ENCODE peak calls at places on chromosomes 3 and 15, in nine cellular contexts. One of them, this sample, is unnamed.

GRCh38 chr3:46858996-46859710 is 4.1 kb downstream of the MYL3 start:
- DNase-seq in mammary epithelial cell: no peak
- DNase-seq in GM19239: no peak
- DNase-seq in GM04504: no peak
- DNase-seq in HCEC 1CT: no peak
- DNase-seq in pancreas: peak; percentile 32
- DNase-seq in stimulated activated CD4-positive, alpha-beta T cell treated with anti-CD3 and anti-CD28 coated beads, Interleukin-1b, Interleukin-23, amount 100 ng/mL, for 48 hours: peak; percentile 0
- DNase-seq in NCI-H774: no peak
- DNase-seq in GM23248: no peak
- DNase-seq in this sample: no peak

GRCh38 chr3:95399580-95399979 is 1336.7 kb downstream of the NSUN3 start:
- DNase-seq in mammary epithelial cell: no peak
- DNase-seq in GM19239: no peak
- DNase-seq in GM04504: no peak
- DNase-seq in HCEC 1CT: no peak
- DNase-seq in pancreas: no peak
- DNase-seq in stimulated activated CD4-positive, alpha-beta T cell treated with anti-CD3 and anti-CD28 coated beads, Interleukin-1b, Interleukin-23, amount 100 ng/mL, for 48 hours: no peak
- DNase-seq in NCI-H774: no peak
- DNase-seq in GM23248: no peak
- DNase-seq in this sample: no peak

GRCh38 chr3:129824926-129825541 is 68.5 kb downstream of the TMCC1 start:
- DNase-seq in mammary epithelial cell: peak; percentile 29
- DNase-seq in GM19239: peak; percentile 12
- DNase-seq in GM04504: peak; percentile 21
- DNase-seq in HCEC 1CT: peak; percentile 32
- DNase-seq in pancreas: no peak
- DNase-seq in stimulated activated CD4-positive, alpha-beta T cell treated with anti-CD3 and anti-CD28 coated beads, Interleukin-1b, Interleukin-23, amount 100 ng/mL, for 48 hours: peak; percentile 26
- DNase-seq in NCI-H774: peak; percentile 34
- DNase-seq in GM23248: peak; percentile 65
- DNase-seq in this sample: peak; percentile 22

GRCh38 chr3:188397766-188398705 is 244.1 kb downstream of the LPP start:
- DNase-seq in mammary epithelial cell: no peak
- DNase-seq in GM19239: no peak
- DNase-seq in GM04504: no peak
- DNase-seq in HCEC 1CT: no peak
- DNase-seq in pancreas: no peak
- DNase-seq in stimulated activated CD4-positive, alpha-beta T cell treated with anti-CD3 and anti-CD28 coated beads, Interleukin-1b, Interleukin-23, amount 100 ng/mL, for 48 hours: no peak
- DNase-seq in NCI-H774: no peak
- DNase-seq in GM23248: no peak
- DNase-seq in this sample: no peak

GRCh38 chr3:24242012-24242698 is 252.5 kb downstream of the THRB start:
- DNase-seq in mammary epithelial cell: peak; percentile 84
- DNase-seq in GM19239: no peak
- DNase-seq in GM04504: no peak
- DNase-seq in HCEC 1CT: peak; percentile 74
- DNase-seq in pancreas: no peak
- DNase-seq in stimulated activated CD4-positive, alpha-beta T cell treated with anti-CD3 and anti-CD28 coated beads, Interleukin-1b, Interleukin-23, amount 100 ng/mL, for 48 hours: no peak
- DNase-seq in NCI-H774: peak; percentile 19
- DNase-seq in GM23248: peak; percentile 92
- DNase-seq in this sample: peak; percentile 29

GRCh38 chr15:40055576-40056293 is 16.8 kb upstream of the SRP14 start:
- DNase-seq in mammary epithelial cell: no peak
- DNase-seq in GM19239: no peak
- DNase-seq in GM04504: no peak
- DNase-seq in HCEC 1CT: no peak
- DNase-seq in pancreas: peak; percentile 70
- DNase-seq in stimulated activated CD4-positive, alpha-beta T cell treated with anti-CD3 and anti-CD28 coated beads, Interleukin-1b, Interleukin-23, amount 100 ng/mL, for 48 hours: no peak
- DNase-seq in NCI-H774: no peak
- DNase-seq in GM23248: no peak
- DNase-seq in this sample: peak; percentile 66

GRCh38 chr3:132783152-132783551 is 60.9 kb upstream of the NPHP3 start:
- DNase-seq in mammary epithelial cell: no peak
- DNase-seq in GM19239: no peak
- DNase-seq in GM04504: no peak
- DNase-seq in HCEC 1CT: no peak
- DNase-seq in pancreas: no peak
- DNase-seq in stimulated activated CD4-positive, alpha-beta T cell treated with anti-CD3 and anti-CD28 coated beads, Interleukin-1b, Interleukin-23, amount 100 ng/mL, for 48 hours: no peak
- DNase-seq in NCI-H774: no peak
- DNase-seq in GM23248: peak; percentile 31
- DNase-seq in this sample: no peak

GRCh38 chr3:43017038-43017437 is 37.9 kb downstream of the GASK1A start:
- DNase-seq in mammary epithelial cell: no peak
- DNase-seq in GM19239: no peak
- DNase-seq in GM04504: no peak
- DNase-seq in HCEC 1CT: no peak
- DNase-seq in pancreas: no peak
- DNase-seq in stimulated activated CD4-positive, alpha-beta T cell treated with anti-CD3 and anti-CD28 coated beads, Interleukin-1b, Interleukin-23, amount 100 ng/mL, for 48 hours: no peak
- DNase-seq in NCI-H774: no peak
- DNase-seq in GM23248: no peak
- DNase-seq in this sample: no peak

GRCh38 chr15:28120359-28120640 is 21.2 kb upstream of the OCA2 start:
- DNase-seq in mammary epithelial cell: no peak
- DNase-seq in GM19239: no peak
- DNase-seq in GM04504: no peak
- DNase-seq in HCEC 1CT: no peak
- DNase-seq in pancreas: no peak
- DNase-seq in stimulated activated CD4-positive, alpha-beta T cell treated with anti-CD3 and anti-CD28 coated beads, Interleukin-1b, Interleukin-23, amount 100 ng/mL, for 48 hours: no peak
- DNase-seq in NCI-H774: no peak
- DNase-seq in GM23248: no peak
- DNase-seq in this sample: no peak

GRCh38 chr3:107543666-107544065 is 20.9 kb downstream of the BBX start:
- DNase-seq in mammary epithelial cell: no peak
- DNase-seq in GM19239: no peak
- DNase-seq in GM04504: no peak
- DNase-seq in HCEC 1CT: peak; percentile 23
- DNase-seq in pancreas: no peak
- DNase-seq in stimulated activated CD4-positive, alpha-beta T cell treated with anti-CD3 and anti-CD28 coated beads, Interleukin-1b, Interleukin-23, amount 100 ng/mL, for 48 hours: no peak
- DNase-seq in NCI-H774: no peak
- DNase-seq in GM23248: peak; percentile 31
- DNase-seq in this sample: no peak

GRCh38 chr3:13932578-13933295 is 52.9 kb upstream of the WNT7A start:
- DNase-seq in mammary epithelial cell: peak; percentile 6
- DNase-seq in GM19239: no peak
- DNase-seq in GM04504: no peak
- DNase-seq in HCEC 1CT: no peak
- DNase-seq in pancreas: no peak
- DNase-seq in stimulated activated CD4-positive, alpha-beta T cell treated with anti-CD3 and anti-CD28 coated beads, Interleukin-1b, Interleukin-23, amount 100 ng/mL, for 48 hours: peak; percentile 2
- DNase-seq in NCI-H774: no peak
- DNase-seq in GM23248: peak; percentile 55
- DNase-seq in this sample: no peak

GRCh38 chr3:42177801-42178150 is 86.6 kb downstream of the TRAK1 start:
- DNase-seq in mammary epithelial cell: no peak
- DNase-seq in GM19239: no peak
- DNase-seq in GM04504: no peak
- DNase-seq in HCEC 1CT: no peak
- DNase-seq in pancreas: no peak
- DNase-seq in stimulated activated CD4-positive, alpha-beta T cell treated with anti-CD3 and anti-CD28 coated beads, Interleukin-1b, Interleukin-23, amount 100 ng/mL, for 48 hours: no peak
- DNase-seq in NCI-H774: no peak
- DNase-seq in GM23248: no peak
- DNase-seq in this sample: no peak

GRCh38 chr3:194930439-194931204 is 244.9 kb downstream of the FAM43A start:
- DNase-seq in mammary epithelial cell: peak; percentile 41
- DNase-seq in GM19239: no peak
- DNase-seq in GM04504: peak; percentile 45
- DNase-seq in HCEC 1CT: peak; percentile 13
- DNase-seq in pancreas: no peak
- DNase-seq in stimulated activated CD4-positive, alpha-beta T cell treated with anti-CD3 and anti-CD28 coated beads, Interleukin-1b, Interleukin-23, amount 100 ng/mL, for 48 hours: no peak
- DNase-seq in NCI-H774: no peak
- DNase-seq in GM23248: peak; percentile 75
- DNase-seq in this sample: no peak

GRCh38 chr3:9994086-9994844 is 7.6 kb upstream of the EMC3 start:
- DNase-seq in mammary epithelial cell: no peak
- DNase-seq in GM19239: no peak
- DNase-seq in GM04504: no peak
- DNase-seq in HCEC 1CT: peak; percentile 74
- DNase-seq in pancreas: peak; percentile 5
- DNase-seq in stimulated activated CD4-positive, alpha-beta T cell treated with anti-CD3 and anti-CD28 coated beads, Interleukin-1b, Interleukin-23, amount 100 ng/mL, for 48 hours: no peak
- DNase-seq in NCI-H774: no peak
- DNase-seq in GM23248: peak; percentile 80
- DNase-seq in this sample: no peak

GRCh38 chr15:43950551-43950950 is 123.7 kb downstream of the WDR76 start:
- DNase-seq in mammary epithelial cell: no peak
- DNase-seq in GM19239: no peak
- DNase-seq in GM04504: no peak
- DNase-seq in HCEC 1CT: no peak
- DNase-seq in pancreas: no peak
- DNase-seq in stimulated activated CD4-positive, alpha-beta T cell treated with anti-CD3 and anti-CD28 coated beads, Interleukin-1b, Interleukin-23, amount 100 ng/mL, for 48 hours: no peak
- DNase-seq in NCI-H774: no peak
- DNase-seq in GM23248: no peak
- DNase-seq in this sample: no peak

GRCh38 chr3:33947272-33948195 is 149.1 kb downstream of the PDCD6IP start:
- DNase-seq in mammary epithelial cell: no peak
- DNase-seq in GM19239: no peak
- DNase-seq in GM04504: no peak
- DNase-seq in HCEC 1CT: no peak
- DNase-seq in pancreas: no peak
- DNase-seq in stimulated activated CD4-positive, alpha-beta T cell treated with anti-CD3 and anti-CD28 coated beads, Interleukin-1b, Interleukin-23, amount 100 ng/mL, for 48 hours: no peak
- DNase-seq in NCI-H774: no peak
- DNase-seq in GM23248: no peak
- DNase-seq in this sample: no peak

GRCh38 chr3:9548991-9549390 is 4.6 kb downstream of the LHFPL4 start:
- DNase-seq in mammary epithelial cell: no peak
- DNase-seq in GM19239: no peak
- DNase-seq in GM04504: no peak
- DNase-seq in HCEC 1CT: no peak
- DNase-seq in pancreas: no peak
- DNase-seq in stimulated activated CD4-positive, alpha-beta T cell treated with anti-CD3 and anti-CD28 coated beads, Interleukin-1b, Interleukin-23, amount 100 ng/mL, for 48 hours: no peak
- DNase-seq in NCI-H774: no peak
- DNase-seq in GM23248: no peak
- DNase-seq in this sample: no peak

GRCh38 chr3:160196511-160197104 is 28.6 kb upstream of the C3orf80 start:
- DNase-seq in mammary epithelial cell: no peak
- DNase-seq in GM19239: no peak
- DNase-seq in GM04504: no peak
- DNase-seq in HCEC 1CT: no peak
- DNase-seq in pancreas: no peak
- DNase-seq in stimulated activated CD4-positive, alpha-beta T cell treated with anti-CD3 and anti-CD28 coated beads, Interleukin-1b, Interleukin-23, amount 100 ng/mL, for 48 hours: no peak
- DNase-seq in NCI-H774: no peak
- DNase-seq in GM23248: peak; percentile 65
- DNase-seq in this sample: no peak

GRCh38 chr3:8488436-8488835 is 13.2 kb upstream of the LMCD1 start:
- DNase-seq in mammary epithelial cell: no peak
- DNase-seq in GM19239: no peak
- DNase-seq in GM04504: no peak
- DNase-seq in HCEC 1CT: peak; percentile 53
- DNase-seq in pancreas: no peak
- DNase-seq in stimulated activated CD4-positive, alpha-beta T cell treated with anti-CD3 and anti-CD28 coated beads, Interleukin-1b, Interleukin-23, amount 100 ng/mL, for 48 hours: no peak
- DNase-seq in NCI-H774: no peak
- DNase-seq in GM23248: peak; percentile 77
- DNase-seq in this sample: no peak

GRCh38 chr3:52773361-52774065 is 2.8 kb upstream of the NEK4 start:
- DNase-seq in mammary epithelial cell: no peak
- DNase-seq in GM19239: no peak
- DNase-seq in GM04504: no peak
- DNase-seq in HCEC 1CT: no peak
- DNase-seq in pancreas: peak; percentile 21
- DNase-seq in stimulated activated CD4-positive, alpha-beta T cell treated with anti-CD3 and anti-CD28 coated beads, Interleukin-1b, Interleukin-23, amount 100 ng/mL, for 48 hours: no peak
- DNase-seq in NCI-H774: no peak
- DNase-seq in GM23248: no peak
- DNase-seq in this sample: no peak

GRCh38 chr3:158093526-158093925 is 12.7 kb downstream of the SHOX2 start:
- DNase-seq in mammary epithelial cell: no peak
- DNase-seq in GM19239: no peak
- DNase-seq in GM04504: no peak
- DNase-seq in HCEC 1CT: no peak
- DNase-seq in pancreas: no peak
- DNase-seq in stimulated activated CD4-positive, alpha-beta T cell treated with anti-CD3 and anti-CD28 coated beads, Interleukin-1b, Interleukin-23, amount 100 ng/mL, for 48 hours: no peak
- DNase-seq in NCI-H774: no peak
- DNase-seq in GM23248: no peak
- DNase-seq in this sample: no peak

GRCh38 chr15:48062476-48062875 is 58.3 kb upstream of the SLC24A5 start:
- DNase-seq in mammary epithelial cell: no peak
- DNase-seq in GM19239: no peak
- DNase-seq in GM04504: no peak
- DNase-seq in HCEC 1CT: peak; percentile 63
- DNase-seq in pancreas: no peak
- DNase-seq in stimulated activated CD4-positive, alpha-beta T cell treated with anti-CD3 and anti-CD28 coated beads, Interleukin-1b, Interleukin-23, amount 100 ng/mL, for 48 hours: no peak
- DNase-seq in NCI-H774: peak; percentile 40
- DNase-seq in GM23248: no peak
- DNase-seq in this sample: no peak